ENCODE peak calls at places on chromosomes 6 and 20, in ten cellular contexts. Y is GM04504; X is type B pancreatic cell; D is HCEC 1CT; J is non-pigmented ciliary epithelial cell; K is stimulated activated CD4-positive, alpha-beta T cell treated with anti-CD3 and anti-CD28 coated beads, Interleukin-2, amount 100 ng/mL, for 48 hours; M is HFFc6; U is activated CD4-positive, alpha-beta T cell treated with anti-CD3 and anti-CD28 coated beads, Interleukin-2, amount 50 U/mL, for 1 hour; R is T-helper 1 cell; S is AG04450. W is an unnamed sample.

GRCh38 chr6:33768644-33769120 is 20.2 kb downstream of the LEMD2 start:
- DNase-seq in J (no peak), Y (no peak), X (peak; percentile 84), K (peak; percentile 79), M (peak; percentile 80), S (peak; percentile 62), R (peak; percentile 62), U (peak; percentile 72), D (peak; percentile 70), W (peak; percentile 86)

GRCh38 chr6:18028332-18028731 is 40.9 kb upstream of the KIF13A start:
- DNase-seq in K (no peak), U (no peak), Y (no peak), M (no peak), S (no peak), R (no peak), J (no peak), D (no peak), X (no peak), W (no peak)

GRCh38 chr20:35603695-35604443 is 11.8 kb upstream of the SPAG4 start:
- DNase-seq in S (no peak), U (no peak), X (no peak), M (no peak), K (no peak), R (no peak), J (no peak), Y (no peak), D (no peak), W (no peak)

GRCh38 chr20:20953738-20954657 is 152.2 kb downstream of the LINC00237 start:
- DNase-seq in U (no peak), R (no peak), K (no peak), S (no peak), X (no peak), M (no peak), D (no peak), J (no peak), Y (no peak), W (no peak)

GRCh38 chr6:133337312-133337711 is 96.2 kb downstream of the EYA4 start:
- DNase-seq in K (no peak), U (no peak), S (peak; percentile 39), J (no peak), Y (no peak), D (peak; percentile 83), R (no peak), M (no peak), X (no peak), W (peak; percentile 26)

GRCh38 chr6:51541847-51542246 is 545.6 kb downstream of the PKHD1 start:
- DNase-seq in U (no peak), J (no peak), M (no peak), D (no peak), K (no peak), R (no peak), X (no peak), S (no peak), Y (no peak), W (no peak)

GRCh38 chr6:144415014-144415413 is 129.9 kb downstream of the UTRN start:
- DNase-seq in R (no peak), K (no peak), J (peak; percentile 72), M (peak; percentile 82), X (no peak), D (peak; percentile 89), S (peak; percentile 59), Y (no peak), U (no peak), W (peak; percentile 19)

GRCh38 chr6:138948780-138949179 is 39.3 kb downstream of the REPS1 start:
- DNase-seq in R (no peak), Y (no peak), K (no peak), X (no peak), S (no peak), D (no peak), J (no peak), U (no peak), M (no peak), W (no peak)

GRCh38 chr20:46954490-46955038 is 59.9 kb downstream of the EYA2 start:
- DNase-seq in J (peak; percentile 93), X (no peak), D (peak; percentile 91), K (no peak), U (no peak), R (no peak), S (peak; percentile 97), M (peak; percentile 99), Y (peak; percentile 97), W (peak; percentile 85)

GRCh38 chr6:69116658-69117057 is 481.6 kb downstream of the ADGRB3 start:
- DNase-seq in R (no peak), K (no peak), U (no peak), D (no peak), X (no peak), M (no peak), J (no peak), S (no peak), Y (no peak), W (no peak)

GRCh38 chr6:160430741-160431140 is 82.6 kb downstream of the SLC22A3 start:
- DNase-seq in J (no peak), X (no peak), K (no peak), Y (no peak), S (no peak), U (no peak), D (no peak), R (no peak), M (no peak), W (no peak)

GRCh38 chr20:36856691-36857635 is 19.0 kb upstream of the TLDC2 start:
- DNase-seq in D (no peak), Y (no peak), S (no peak), K (no peak), R (peak; percentile 18), X (no peak), U (peak; percentile 41), J (no peak), M (peak; percentile 68), W (no peak)

GRCh38 chr6:19210849-19211590 is 626.1 kb upstream of the ID4 start:
- DNase-seq in Y (no peak), S (no peak), K (peak; percentile 0), R (no peak), J (no peak), M (no peak), D (no peak), X (no peak), U (no peak), W (no peak)

GRCh38 chr6:31366693-31367470 is 9.9 kb upstream of the HLA-B start:
- DNase-seq in M (peak; percentile 79), S (peak; percentile 74), X (peak; percentile 90), D (peak; percentile 73), J (peak; percentile 47), R (peak; percentile 89), K (peak; percentile 83), U (peak; percentile 92), Y (peak; percentile 73), W (peak; percentile 85)

GRCh38 chr6:71402101-71402500 is 113.5 kb downstream of the OGFRL1 start:
- DNase-seq in X (no peak), Y (no peak), R (no peak), U (no peak), K (no peak), D (no peak), M (no peak), J (no peak), S (no peak), W (no peak)

GRCh38 chr6:87001494-87001893 is 64.2 kb downstream of the HTR1E start:
- DNase-seq in S (no peak), U (no peak), M (no peak), J (no peak), K (no peak), R (no peak), Y (no peak), X (no peak), D (no peak), W (no peak)

GRCh38 chr20:51176846-51177245 is 153.9 kb upstream of the KCNG1 start:
- DNase-seq in U (no peak), Y (no peak), D (no peak), K (no peak), X (no peak), R (no peak), M (no peak), S (no peak), J (no peak), W (no peak)

GRCh38 chr6:166957087-166957804 is 896 bp upstream of the RNASET2 start:
- DNase-seq in D (peak; percentile 20), M (no peak), Y (no peak), X (no peak), S (no peak), K (peak; percentile 39), R (no peak), U (peak; percentile 46), J (no peak), W (no peak)

GRCh38 chr6:16236009-16236501 is 2.3 kb upstream of the GMPR start:
- DNase-seq in R (no peak), K (no peak), J (no peak), X (no peak), D (no peak), S (no peak), M (peak; percentile 64), U (no peak), Y (no peak), W (no peak)

GRCh38 chr20:37178839-37179670 is at the start of the genes MROH8 and RPN2:
- DNase-seq in J (peak; percentile 90), K (peak; percentile 91), X (peak; percentile 98), Y (peak; percentile 96), D (peak; percentile 97), R (peak; percentile 94), U (peak; percentile 91), S (peak; percentile 97), M (peak; percentile 98), W (peak; percentile 96)

GRCh38 chr20:33648396-33649004 is 13.6 kb upstream of the C20orf144 start:
- DNase-seq in K (no peak), Y (no peak), S (no peak), M (no peak), U (no peak), J (no peak), R (no peak), D (no peak), X (no peak), W (peak; percentile 39)

GRCh38 chr6:10847684-10848083 is 9.3 kb upstream of the MAK start:
- DNase-seq in U (no peak), D (peak; percentile 6), M (no peak), S (no peak), K (no peak), Y (no peak), X (no peak), R (no peak), J (no peak), W (no peak)

GRCh38 chr6:165245287-165245686 is 64.1 kb downstream of the C6orf118 start:
- DNase-seq in K (no peak), Y (no peak), R (no peak), U (no peak), X (no peak), S (no peak), J (no peak), D (peak; percentile 12), M (no peak), W (no peak)

GRCh38 chr20:23661002-23661429 is 23.3 kb upstream of the CST3 start:
- DNase-seq in S (no peak), M (no peak), D (no peak), Y (no peak), J (no peak), R (no peak), U (no peak), X (no peak), K (no peak), W (no peak)

GRCh38 chr6:37061157-37061804 is 55.8 kb downstream of the FGD2 start:
- DNase-seq in X (no peak), U (no peak), Y (no peak), R (no peak), S (no peak), K (no peak), J (no peak), D (no peak), M (no peak), W (no peak)

GRCh38 chr20:59515013-59515905 is 89.1 kb upstream of the PHACTR3 start:
- DNase-seq in M (peak; percentile 44), U (peak; percentile 4), Y (peak; percentile 30), J (peak; percentile 8), D (peak; percentile 15), S (no peak), K (peak; percentile 13), R (no peak), X (peak; percentile 84), W (peak; percentile 76)

GRCh38 chr6:111230351-111231077 is 143.2 kb downstream of the SLC16A10 start:
- DNase-seq in Y (peak; percentile 23), U (no peak), R (no peak), M (peak; percentile 79), J (peak; percentile 62), D (peak; percentile 87), K (no peak), S (no peak), X (no peak), W (peak; percentile 30)

GRCh38 chr6:134477991-134478635 is 160.2 kb upstream of the SGK1 start:
- DNase-seq in U (no peak), R (no peak), D (no peak), X (no peak), J (no peak), S (no peak), M (no peak), Y (no peak), K (no peak), W (no peak)

W was measured in AG08396.